ENCODE peak calls at places on chromosomes 7 and 10, in four cellular contexts. One of them, this sample, is unnamed.

GRCh38 chr7:28354601-28355062 is 57.7 kb upstream of the CREB5 start:
- DNase-seq in HEK293T: no peak
- DNase-seq in K562: no peak
- DNase-seq in HepG2: no peak
- DNase-seq in this sample: no peak

GRCh38 chr10:24383681-24384106 is 174.8 kb downstream of the KIAA1217 start:
- DNase-seq in HEK293T: peak; percentile 75
- DNase-seq in K562: peak; percentile 80
- DNase-seq in HepG2: peak; percentile 63
- DNase-seq in this sample: peak; percentile 83

GRCh38 chr10:83991986-83992753 is 147.1 kb upstream of the GHITM start:
- DNase-seq in HEK293T: peak; percentile 49
- DNase-seq in K562: peak; percentile 58
- DNase-seq in HepG2: peak; percentile 28
- DNase-seq in this sample: peak; percentile 66

GRCh38 chr10:8577681-8578080 is 523.2 kb downstream of the GATA3 start:
- DNase-seq in HEK293T: no peak
- DNase-seq in K562: no peak
- DNase-seq in HepG2: no peak
- DNase-seq in this sample: no peak

GRCh38 chr7:81857385-81857784 is 87.5 kb upstream of the HGF start:
- DNase-seq in HEK293T: no peak
- DNase-seq in K562: no peak
- DNase-seq in HepG2: no peak
- DNase-seq in this sample: no peak

GRCh38 chr7:98021588-98022351 is 31.8 kb upstream of the OCM2 start:
- DNase-seq in HEK293T: peak; percentile 88
- DNase-seq in K562: peak; percentile 94
- DNase-seq in HepG2: peak; percentile 49
- DNase-seq in this sample: peak; percentile 90

GRCh38 chr7:51785171-51785570 is 468.6 kb upstream of the COBL start:
- DNase-seq in HEK293T: no peak
- DNase-seq in K562: no peak
- DNase-seq in HepG2: no peak
- DNase-seq in this sample: no peak

GRCh38 chr10:116694253-116694926 is 48.0 kb downstream of the HSPA12A start:
- DNase-seq in HEK293T: no peak
- DNase-seq in K562: no peak
- DNase-seq in HepG2: peak; percentile 74
- DNase-seq in this sample: peak; percentile 50

GRCh38 chr7:80724249-80724871 is 85.9 kb downstream of the CD36 start:
- DNase-seq in HEK293T: no peak
- DNase-seq in K562: no peak
- DNase-seq in HepG2: peak; percentile 13
- DNase-seq in this sample: no peak

GRCh38 chr10:78889536-78890063 is 179.2 kb upstream of the ZMIZ1 start:
- DNase-seq in HEK293T: no peak
- DNase-seq in K562: no peak
- DNase-seq in HepG2: no peak
- DNase-seq in this sample: no peak

GRCh38 chr10:52488606-52489485 is 174.8 kb downstream of the DKK1 start:
- DNase-seq in HEK293T: peak; percentile 42
- DNase-seq in K562: no peak
- DNase-seq in HepG2: peak; percentile 46
- DNase-seq in this sample: no peak

GRCh38 chr7:131945313-131945831 is 388.9 kb upstream of the PODXL start:
- DNase-seq in HEK293T: peak; percentile 82
- DNase-seq in K562: peak; percentile 89
- DNase-seq in HepG2: peak; percentile 9
- DNase-seq in this sample: peak; percentile 86

GRCh38 chr7:142440219-142441073 is 182.6 kb upstream of the PRSS58 start:
- DNase-seq in HEK293T: no peak
- DNase-seq in K562: no peak
- DNase-seq in HepG2: peak; percentile 4
- DNase-seq in this sample: no peak

GRCh38 chr10:132690821-132691610 is 94.9 kb downstream of the NKX6-2 start:
- DNase-seq in HEK293T: no peak
- DNase-seq in K562: no peak
- DNase-seq in HepG2: no peak
- DNase-seq in this sample: peak; percentile 7

GRCh38 chr7:2572101-2572842 is 13.5 kb downstream of the IQCE start:
- DNase-seq in HEK293T: no peak
- DNase-seq in K562: peak; percentile 77
- DNase-seq in HepG2: no peak
- DNase-seq in this sample: no peak

GRCh38 chr10:43339136-43339535 is 32.3 kb upstream of the FXYD4 start:
- DNase-seq in HEK293T: no peak
- DNase-seq in K562: no peak
- DNase-seq in HepG2: no peak
- DNase-seq in this sample: no peak

GRCh38 chr7:44333971-44334733 is 8.8 kb upstream of the CAMK2B start:
- DNase-seq in HEK293T: peak; percentile 3
- DNase-seq in K562: no peak
- DNase-seq in HepG2: no peak
- DNase-seq in this sample: no peak

GRCh38 chr10:75662715-75663114 is 231.3 kb downstream of the LRMDA start:
- DNase-seq in HEK293T: no peak
- DNase-seq in K562: no peak
- DNase-seq in HepG2: no peak
- DNase-seq in this sample: no peak

GRCh38 chr7:25069900-25070443 is 55.1 kb downstream of the CYCS start:
- DNase-seq in HEK293T: peak; percentile 76
- DNase-seq in K562: peak; percentile 74
- DNase-seq in HepG2: peak; percentile 64
- DNase-seq in this sample: peak; percentile 39

GRCh38 chr10:76576276-76576962 is 1061.2 kb downstream of the KCNMA1 start:
- DNase-seq in HEK293T: no peak
- DNase-seq in K562: no peak
- DNase-seq in HepG2: no peak
- DNase-seq in this sample: no peak

GRCh38 chr10:47160229-47160908 is 139.6 kb upstream of the GDF10 start:
- DNase-seq in HEK293T: no peak
- DNase-seq in K562: no peak
- DNase-seq in HepG2: no peak
- DNase-seq in this sample: no peak

GRCh38 chr7:47763063-47763974 is 181.4 kb upstream of the TNS3 start:
- DNase-seq in HEK293T: no peak
- DNase-seq in K562: no peak
- DNase-seq in HepG2: peak; percentile 100
- DNase-seq in this sample: no peak

GRCh38 chr10:117168729-117169128 is 28.6 kb upstream of the KCNK18 start:
- DNase-seq in HEK293T: no peak
- DNase-seq in K562: no peak
- DNase-seq in HepG2: no peak
- DNase-seq in this sample: peak; percentile 38

GRCh38 chr10:19817251-19818046 is 1.2 kb downstream of the PLXDC2 start:
- DNase-seq in HEK293T: peak; percentile 15
- DNase-seq in K562: no peak
- DNase-seq in HepG2: no peak
- DNase-seq in this sample: peak; percentile 76

GRCh38 chr10:4527281-4527960 is 298.6 kb upstream of the AKR1E2 start:
- DNase-seq in HEK293T: no peak
- DNase-seq in K562: no peak
- DNase-seq in HepG2: no peak
- DNase-seq in this sample: no peak

GRCh38 chr10:14535497-14536199 is 204.9 kb upstream of the FRMD4A start:
- DNase-seq in HEK293T: no peak
- DNase-seq in K562: no peak
- DNase-seq in HepG2: peak; percentile 83
- DNase-seq in this sample: no peak

GRCh38 chr10:86403183-86403797 is 36.7 kb upstream of the GRID1 start:
- DNase-seq in HEK293T: no peak
- DNase-seq in K562: no peak
- DNase-seq in HepG2: peak; percentile 46
- DNase-seq in this sample: no peak

GRCh38 chr7:2967238-2967637 is 76.4 kb downstream of the CARD11 start:
- DNase-seq in HEK293T: peak; percentile 3
- DNase-seq in K562: no peak
- DNase-seq in HepG2: no peak
- DNase-seq in this sample: no peak

GRCh38 chr7:45080265-45080957 is 8.4 kb downstream of the NACAD start:
- DNase-seq in HEK293T: no peak
- DNase-seq in K562: no peak
- DNase-seq in HepG2: no peak
- DNase-seq in this sample: peak; percentile 7

GRCh38 chr7:1340640-1341360 is 108.1 kb downstream of the UNCX start:
- DNase-seq in HEK293T: no peak
- DNase-seq in K562: no peak
- DNase-seq in HepG2: no peak
- DNase-seq in this sample: no peak

GRCh38 chr10:87603196-87603595 is 56.5 kb upstream of the PAPSS2 start:
- DNase-seq in HEK293T: no peak
- DNase-seq in K562: no peak
- DNase-seq in HepG2: no peak
- DNase-seq in this sample: no peak

GRCh38 chr10:72088879-72089585 is 681 bp upstream of the SPOCK2 start:
- DNase-seq in HEK293T: no peak
- DNase-seq in K562: no peak
- DNase-seq in HepG2: peak; percentile 42
- DNase-seq in this sample: peak; percentile 39

GRCh38 chr10:47402681-47403301 is 18.7 kb upstream of the ZNF488 start:
- DNase-seq in HEK293T: no peak
- DNase-seq in K562: no peak
- DNase-seq in HepG2: peak; percentile 70
- DNase-seq in this sample: peak; percentile 38

GRCh38 chr7:120725376-120726039 is 132.4 kb downstream of the TSPAN12 start:
- DNase-seq in HEK293T: peak; percentile 36
- DNase-seq in K562: peak; percentile 35
- DNase-seq in HepG2: peak; percentile 16
- DNase-seq in this sample: no peak
- TF ChIP-seq ELF4 in HEK293T: no peak
- TF ChIP-seq ELF4 in K562: no peak
- TF ChIP-seq ELF4 in HepG2: no peak
- TF ChIP-seq ELF4 in this sample: no peak

DNA sequence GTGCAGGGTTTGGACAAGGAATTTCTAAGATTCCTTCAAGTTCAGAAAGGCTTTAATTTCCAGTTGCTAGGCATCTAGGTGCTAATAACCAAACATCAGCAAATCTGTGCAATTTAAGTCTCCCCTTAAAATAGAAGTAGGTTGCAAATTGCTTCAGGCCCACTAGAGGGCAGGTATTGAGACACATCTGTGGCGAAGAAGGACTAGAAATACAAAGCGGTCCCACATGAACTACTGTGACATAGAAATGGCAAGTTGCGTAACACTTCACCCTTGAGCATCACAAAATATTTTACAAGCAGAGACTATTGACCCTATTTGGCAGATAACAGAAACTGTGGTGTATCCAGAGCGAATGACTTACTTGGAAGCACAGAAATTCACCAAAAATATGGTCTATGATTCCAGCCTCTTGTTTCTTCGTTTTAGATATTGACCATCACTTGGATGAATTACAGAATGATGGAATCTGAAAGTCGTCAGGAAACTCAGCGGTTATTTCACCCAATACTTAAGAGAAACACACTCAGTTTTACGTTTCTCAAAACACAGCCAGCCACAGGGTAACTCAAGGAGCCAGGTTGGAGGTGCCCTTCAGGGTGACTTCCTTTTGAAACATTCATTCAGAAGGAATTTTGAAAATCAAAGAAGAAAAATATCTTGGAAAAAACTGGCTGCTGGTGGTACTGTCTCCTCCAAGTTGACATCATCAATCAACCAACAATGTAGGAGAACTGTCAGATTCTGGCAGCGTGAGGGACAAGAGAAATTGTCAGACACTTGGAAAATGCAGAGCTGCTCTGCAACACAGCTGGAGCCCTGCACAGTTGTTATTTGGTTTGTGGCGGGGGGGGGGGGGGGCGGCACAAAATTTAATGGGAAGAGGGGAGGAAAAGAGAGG is 256.3 kb upstream of the MINDY3 start:
- DNase-seq in HEK293T: peak; percentile 57
- DNase-seq in K562: peak; percentile 23
- DNase-seq in HepG2: peak; percentile 52
- DNase-seq in this sample: peak; percentile 14
- TF ChIP-seq ELF4 in HEK293T: no peak
- TF ChIP-seq ELF4 in K562: no peak
- TF ChIP-seq ELF4 in HepG2: no peak
- TF ChIP-seq ELF4 in this sample: no peak

DNA sequence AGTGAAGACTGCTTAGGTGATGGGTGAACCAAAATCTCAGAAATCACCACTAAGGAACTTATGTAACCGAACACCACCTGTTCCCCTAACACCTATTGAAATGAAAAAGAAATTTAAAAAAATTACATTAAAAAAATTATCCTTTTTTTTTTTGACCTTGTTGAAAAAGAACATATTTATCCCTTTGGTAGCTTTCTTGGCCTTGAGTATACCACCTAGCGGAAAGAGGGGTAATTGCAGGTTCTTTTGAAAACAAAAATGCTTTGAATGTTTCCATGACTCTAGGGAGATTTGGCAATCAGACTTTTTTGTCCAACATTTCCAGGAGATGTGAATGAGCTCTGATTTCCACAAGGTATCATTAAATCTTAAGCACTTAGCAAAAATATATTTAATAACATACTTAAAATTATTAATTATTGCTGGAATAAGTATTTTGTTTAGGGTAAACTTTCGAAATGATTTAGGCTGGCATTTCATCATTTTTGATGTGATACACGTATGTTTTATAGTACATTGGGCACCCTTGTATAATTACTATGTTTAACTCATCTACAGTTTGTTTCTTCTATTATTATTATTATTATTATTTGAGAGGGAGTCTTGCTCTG is 47.0 kb upstream of the ELMO1 start:
- DNase-seq in HEK293T: peak; percentile 21
- DNase-seq in K562: peak; percentile 24
- DNase-seq in HepG2: peak; percentile 13
- DNase-seq in this sample: no peak
- TF ChIP-seq ELF4 in HEK293T: no peak
- TF ChIP-seq ELF4 in K562: no peak
- TF ChIP-seq ELF4 in HepG2: no peak
- TF ChIP-seq ELF4 in this sample: no peak

GRCh38 chr7:153030976-153031375 is 271.4 kb downstream of the ACTR3B start:
- DNase-seq in HEK293T: no peak
- DNase-seq in K562: no peak
- DNase-seq in HepG2: no peak
- DNase-seq in this sample: no peak

GRCh38 chr7:153034791-153035190 is 275.2 kb downstream of the ACTR3B start:
- DNase-seq in HEK293T: no peak
- DNase-seq in K562: no peak
- DNase-seq in HepG2: no peak
- DNase-seq in this sample: no peak

GRCh38 chr7:153036396-153037063 is 277.0 kb downstream of the ACTR3B start:
- DNase-seq in HEK293T: no peak
- DNase-seq in K562: no peak
- DNase-seq in HepG2: no peak
- DNase-seq in this sample: no peak
- TF ChIP-seq ELF4 in HEK293T: no peak
- TF ChIP-seq ELF4 in K562: no peak
- TF ChIP-seq ELF4 in HepG2: no peak
- TF ChIP-seq ELF4 in this sample: no peak

This sample was measured in WTC11.